ENCODE peak calls at places on chromosomes 11 and 22, in nine cellular contexts. Z, W, I, K, F, H, Q, J and V are unnamed samples.

GRCh38 chr11:1773131-1773510 is 9.4 kb upstream of the CTSD start:
- DNase-seq in W (no peak), Q (no peak), H (no peak), J (peak; percentile 56), I (no peak), Z (no peak), K (no peak), F (no peak), V (no peak)

GRCh38 chr11:59667812-59668187 is 1.0 kb downstream of the PATL1 start:
- DNase-seq in K (no peak), I (peak; percentile 4), Q (no peak), H (no peak), J (no peak), F (no peak), Z (no peak), W (no peak), V (no peak)

GRCh38 chr22:43818981-43819690 is 7.0 kb upstream of the EFCAB6 start:
- DNase-seq in Z (no peak), J (no peak), Q (peak; percentile 67), W (no peak), I (no peak), K (no peak), H (no peak), F (no peak), V (peak; percentile 10)

GRCh38 chr22:19755145-19755710 is 5.3 kb upstream of the TBX1 start:
- DNase-seq in J (no peak), W (no peak), F (no peak), K (no peak), H (no peak), I (peak; percentile 63), Z (no peak), Q (no peak), V (no peak)

GRCh38 chr11:20363149-20363499 is 390 bp upstream of the HTATIP2 start:
- DNase-seq in Q (no peak), H (no peak), J (no peak), I (no peak), K (peak; percentile 5), Z (no peak), W (no peak), F (no peak), V (no peak)

GRCh38 chr11:61526956-61527731 is 18.6 kb downstream of the LRRC10B start:
- DNase-seq in W (no peak), I (no peak), H (no peak), K (no peak), Z (no peak), J (no peak), F (no peak), Q (no peak), V (no peak)

GRCh38 chr11:32706985-32707736 is 87.3 kb downstream of the CCDC73 start:
- DNase-seq in W (no peak), K (peak; percentile 85), Q (no peak), J (no peak), I (no peak), F (no peak), H (no peak), Z (no peak), V (no peak)

GRCh38 chr11:68649851-68650555 is 34.3 kb upstream of the GAL start:
- DNase-seq in Q (no peak), F (no peak), J (no peak), K (no peak), Z (no peak), W (no peak), H (no peak), I (no peak), V (no peak)

GRCh38 chr11:126834573-126834972 is 166.0 kb downstream of the KIRREL3 start:
- DNase-seq in Q (no peak), Z (no peak), J (no peak), K (no peak), W (no peak), F (no peak), I (no peak), H (no peak), V (no peak)

GRCh38 chr11:92693146-92693545 is 276.3 kb upstream of the MTNR1B start:
- DNase-seq in F (peak; percentile 27), H (no peak), I (no peak), Q (no peak), Z (no peak), K (peak; percentile 12), W (no peak), J (no peak), V (no peak)

GRCh38 chr11:5624489-5625278 is at the start of gene TRIM34:
- DNase-seq in J (peak; percentile 75), F (peak; percentile 74), H (no peak), I (peak; percentile 34), Q (no peak), W (no peak), Z (no peak), K (peak; percentile 70), V (peak; percentile 74)
- H3K36me3 ChIP-seq in J (no peaks in the 10 kb centered on the region), F (no peaks in the 10 kb centered on the region), H (no peaks in the 10 kb centered on the region), I (no peaks in the 10 kb centered on the region), Q (no peaks in the 10 kb centered on the region), W (no peaks in the 10 kb centered on the region), Z (no peaks in the 10 kb centered on the region), K (no peaks in the 10 kb centered on the region), V (no peaks in the 10 kb centered on the region)

GRCh38 chr11:130705670-130706421 is 210.4 kb downstream of the SNX19 start:
- DNase-seq in K (peak; percentile 38), I (no peak), Q (no peak), Z (no peak), J (no peak), H (no peak), W (no peak), F (no peak), V (no peak)
- H3K27ac ChIP-seq in K (no peak overlapping the region), I (no peak overlapping the region), Q (no peak overlapping the region), Z (no peak overlapping the region), J (no peak overlapping the region), H (no peak overlapping the region), W (no peak overlapping the region), F (no peak overlapping the region), V (no peak overlapping the region)

GRCh38 chr11:72813740-72814138 is 472 bp upstream of the ATG16L2 start:
- DNase-seq in H (peak; percentile 92), Q (no peak), F (peak; percentile 65), J (peak; percentile 92), Z (peak; percentile 86), K (peak; percentile 81), W (peak; percentile 95), I (peak; percentile 82), V (no peak)

GRCh38 chr11:72814831-72815618 is 814 bp downstream of the ATG16L2 start:
- DNase-seq in J (no peak), H (no peak), W (peak; percentile 75), I (peak; percentile 88), Q (peak; percentile 96), F (peak; percentile 53), K (peak; percentile 70), Z (no peak), V (peak; percentile 53)

GRCh38 chr11:72812968-72813739 is 1.1 kb upstream of the ATG16L2 start:
- DNase-seq in Q (no peak), I (peak; percentile 72), F (peak; percentile 56), H (peak; percentile 70), J (peak; percentile 78), K (peak; percentile 85), Z (no peak), W (peak; percentile 77), V (peak; percentile 76)

GRCh38 chr11:72812604-72812967 is 1.6 kb upstream of the ATG16L2 start:
- DNase-seq in K (peak; percentile 48), H (no peak), W (no peak), J (no peak), Q (no peak), I (no peak), Z (no peak), F (no peak), V (no peak)

GRCh38 chr11:72814139-72814830 is at the start of gene ATG16L2:
- DNase-seq in W (peak; percentile 96), Z (peak; percentile 90), F (peak; percentile 65), Q (peak; percentile 96), K (peak; percentile 92), J (peak; percentile 93), H (peak; percentile 93), I (peak; percentile 96), V (peak; percentile 75)
- TF ChIP-seq CTCF in W (peak; percentile 24), Z (peak; percentile 32), F (no peak), Q (no peak), K (no peak), J (no peak), H (peak; percentile 22), I (peak; percentile 32), V (peak; percentile 46)

GRCh38 chr11:33721291-33721840 is 14.9 kb downstream of the CD59 start:
- DNase-seq in W (no peak), K (peak; percentile 81), I (no peak), F (peak; percentile 74), J (no peak), Z (no peak), Q (no peak), H (no peak), V (no peak)
- H3K36me3 ChIP-seq in W (peaks cover 49% of the 10 kb centered on the region), K (peaks cover 66% of the 10 kb centered on the region), I (no peaks in the 10 kb centered on the region), F (peaks cover 60% of the 10 kb centered on the region), J (peaks cover 5% of the 10 kb centered on the region), Z (peaks cover 32% of the 10 kb centered on the region), Q (peaks cover 50% of the 10 kb centered on the region), H (peaks cover 58% of the 10 kb centered on the region), V (peaks cover 45% of the 10 kb centered on the region)

DNA sequence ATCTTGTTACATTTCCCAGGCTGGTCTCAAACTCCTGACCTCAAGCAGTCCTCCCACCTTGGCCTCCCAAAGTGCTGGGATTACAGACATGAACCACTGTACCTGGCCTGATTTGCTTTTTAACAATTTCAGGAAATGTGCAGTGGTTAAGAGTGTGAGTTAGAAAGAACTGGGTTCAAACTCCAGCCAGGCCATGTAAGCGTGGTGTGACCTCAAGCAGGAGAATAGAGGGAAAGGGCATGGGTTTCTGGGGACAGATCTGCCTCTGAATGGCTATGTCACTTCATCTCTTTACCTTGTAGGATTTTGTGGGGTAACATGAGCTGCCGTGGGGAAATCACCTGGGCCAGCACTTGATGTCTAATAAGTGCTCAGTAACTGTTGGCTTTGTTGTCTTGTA is 9.3 kb downstream of the SNRPD3 start:
- DNase-seq in H (no peak), I (no peak), J (no peak), Q (no peak), K (no peak), Z (no peak), W (no peak), F (no peak), V (no peak)
- H3K27ac ChIP-seq in H (peak overlapping the region; percentile 28), I (no peak overlapping the region), J (no peak overlapping the region), Q (no peak overlapping the region), K (no peak overlapping the region), Z (no peak overlapping the region), W (no peak overlapping the region), F (no peak overlapping the region), V (no peak overlapping the region)

DNA sequence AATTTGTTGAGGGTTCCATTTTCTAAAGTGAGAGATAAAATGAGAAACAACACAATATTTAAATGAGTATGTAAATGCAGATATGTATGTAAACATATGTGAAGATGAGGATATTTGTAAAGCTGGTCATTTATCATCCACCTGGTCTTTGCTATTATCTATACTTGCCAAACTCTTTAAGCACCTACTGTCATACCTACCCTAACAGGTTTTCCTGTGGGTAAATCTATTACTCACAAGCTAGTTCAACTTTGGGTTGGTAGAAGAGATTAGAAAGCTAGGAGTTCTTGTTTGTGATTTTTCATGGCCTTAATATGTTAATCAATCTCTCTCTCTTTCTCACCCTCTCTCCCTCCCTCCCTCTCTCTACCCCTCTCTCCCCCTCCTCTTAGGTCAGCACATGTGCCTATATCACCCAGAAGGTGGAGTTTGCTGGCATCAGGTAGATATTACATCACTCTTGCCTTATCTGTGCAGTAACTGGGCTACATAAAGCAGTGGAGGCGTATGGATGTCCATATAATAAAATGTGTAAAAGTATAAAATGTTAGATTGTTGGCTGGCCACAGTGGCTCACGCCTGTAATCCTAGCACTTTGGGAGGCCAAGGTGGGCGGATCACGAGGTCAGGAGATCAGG is 14.7 kb downstream of the DEPDC5 start:
- DNase-seq in W (no peak), Q (no peak), F (no peak), I (no peak), H (no peak), J (no peak), K (peak; percentile 18), Z (no peak), V (no peak)
- TF ChIP-seq CTCF in W (no peak), Q (no peak), F (no peak), I (no peak), H (no peak), J (no peak), K (no peak), Z (no peak), V (no peak)

GRCh38 chr11:17992916-17993315 is 19.9 kb downstream of the SERGEF start:
- DNase-seq in W (no peak), F (no peak), Z (no peak), K (peak; percentile 43), I (no peak), J (no peak), Q (no peak), H (no peak), V (no peak)
- H3K36me3 ChIP-seq in W (peaks cover 38% of the 10 kb centered on the region), F (no peaks in the 10 kb centered on the region), Z (peaks cover 12% of the 10 kb centered on the region), K (no peaks in the 10 kb centered on the region), I (no peaks in the 10 kb centered on the region), J (no peaks in the 10 kb centered on the region), Q (peaks cover 5% of the 10 kb centered on the region), H (peaks cover 36% of the 10 kb centered on the region), V (peaks cover 30% of the 10 kb centered on the region)